ENCODE peak calls at places on chromosomes 5 and 9, in five cellular contexts. One of them, this sample, is unnamed.

GRCh38 chr5:80809451-80809850 is 150.7 kb upstream of the RASGRF2 start:
- DNase-seq in WERI-Rb-1: no peak
- DNase-seq in breast epithelium: no peak
- DNase-seq in heart left ventricle: no peak
- DNase-seq in DND-41: no peak
- DNase-seq in this sample: no peak

GRCh38 chr5:138515571-138516275 is 27.3 kb downstream of the ETF1 start:
- DNase-seq in breast epithelium: no peak
- DNase-seq in heart left ventricle: no peak
- DNase-seq in WERI-Rb-1: no peak
- DNase-seq in DND-41: no peak
- DNase-seq in this sample: no peak

GRCh38 chr5:146238973-146239372 is 35.6 kb downstream of the RBM27 start:
- DNase-seq in WERI-Rb-1: no peak
- DNase-seq in DND-41: no peak
- DNase-seq in breast epithelium: no peak
- DNase-seq in heart left ventricle: no peak
- DNase-seq in this sample: no peak

GRCh38 chr9:89837911-89838310 is 233.1 kb downstream of the GADD45G start:
- DNase-seq in WERI-Rb-1: no peak
- DNase-seq in DND-41: no peak
- DNase-seq in breast epithelium: no peak
- DNase-seq in heart left ventricle: no peak
- DNase-seq in this sample: no peak

GRCh38 chr5:181218795-181219124 is 4.3 kb upstream of the TRIM41 start:
- DNase-seq in DND-41: no peak
- DNase-seq in heart left ventricle: no peak
- DNase-seq in WERI-Rb-1: no peak
- DNase-seq in breast epithelium: no peak
- DNase-seq in this sample: no peak

GRCh38 chr5:151699071-151699901 is 12.6 kb upstream of the SPARC start:
- DNase-seq in DND-41: no peak
- DNase-seq in breast epithelium: no peak
- DNase-seq in heart left ventricle: peak
- DNase-seq in WERI-Rb-1: no peak
- DNase-seq in this sample: peak

GRCh38 chr5:34838785-34839714 is at the start of gene TTC23L:
- DNase-seq in WERI-Rb-1: peak
- DNase-seq in heart left ventricle: peak
- DNase-seq in DND-41: no peak
- DNase-seq in breast epithelium: peak
- DNase-seq in this sample: peak

GRCh38 chr5:1660511-1660910 is 136.8 kb upstream of the LPCAT1 start:
- DNase-seq in heart left ventricle: no peak
- DNase-seq in WERI-Rb-1: no peak
- DNase-seq in DND-41: no peak
- DNase-seq in breast epithelium: no peak
- DNase-seq in this sample: no peak

GRCh38 chr9:136311037-136311432 is 7.1 kb upstream of the CCDC187 start:
- DNase-seq in heart left ventricle: no peak
- DNase-seq in breast epithelium: no peak
- DNase-seq in DND-41: no peak
- DNase-seq in WERI-Rb-1: no peak
- DNase-seq in this sample: no peak

GRCh38 chr9:5698810-5699556 is 70.1 kb downstream of the RIC1 start:
- DNase-seq in WERI-Rb-1: no peak
- DNase-seq in breast epithelium: no peak
- DNase-seq in DND-41: no peak
- DNase-seq in heart left ventricle: no peak
- DNase-seq in this sample: no peak

GRCh38 chr5:148427370-148428042 is 43.7 kb downstream of the FBXO38 start:
- DNase-seq in WERI-Rb-1: no peak
- DNase-seq in breast epithelium: no peak
- DNase-seq in DND-41: no peak
- DNase-seq in heart left ventricle: no peak
- DNase-seq in this sample: no peak

GRCh38 chr9:70798018-70798417 is 323.4 kb downstream of the TRPM3 start:
- DNase-seq in breast epithelium: no peak
- DNase-seq in heart left ventricle: no peak
- DNase-seq in WERI-Rb-1: no peak
- DNase-seq in DND-41: no peak
- DNase-seq in this sample: no peak

GRCh38 chr5:17398439-17398838 is 99.6 kb upstream of the TAF11L2 start:
- DNase-seq in WERI-Rb-1: peak
- DNase-seq in breast epithelium: no peak
- DNase-seq in DND-41: no peak
- DNase-seq in heart left ventricle: no peak
- DNase-seq in this sample: no peak

GRCh38 chr5:156328176-156328575 is 1.2 kb downstream of the SGCD start:
- DNase-seq in WERI-Rb-1: no peak
- DNase-seq in DND-41: no peak
- DNase-seq in heart left ventricle: no peak
- DNase-seq in breast epithelium: no peak
- DNase-seq in this sample: no peak

GRCh38 chr5:15748266-15748665 is 248.3 kb downstream of the FBXL7 start:
- DNase-seq in DND-41: no peak
- DNase-seq in heart left ventricle: no peak
- DNase-seq in breast epithelium: no peak
- DNase-seq in WERI-Rb-1: no peak
- DNase-seq in this sample: no peak

GRCh38 chr5:141186897-141187512 is at the start of gene PCDHB9:
- DNase-seq in breast epithelium: no peak
- DNase-seq in DND-41: peak
- DNase-seq in WERI-Rb-1: peak
- DNase-seq in heart left ventricle: no peak
- DNase-seq in this sample: no peak

GRCh38 chr5:141180313-141180712 is 1.9 kb upstream of the PCDHB16 start:
- DNase-seq in heart left ventricle: no peak
- DNase-seq in DND-41: no peak
- DNase-seq in breast epithelium: no peak
- DNase-seq in WERI-Rb-1: no peak
- DNase-seq in this sample: no peak

GRCh38 chr5:141182248-141182647 is at the start of gene PCDHB16:
- DNase-seq in heart left ventricle: peak
- DNase-seq in WERI-Rb-1: peak
- DNase-seq in breast epithelium: no peak
- DNase-seq in DND-41: no peak
- DNase-seq in this sample: no peak
- TF ChIP-seq CTCF in heart left ventricle: peak
- TF ChIP-seq CTCF in WERI-Rb-1: peak
- TF ChIP-seq CTCF in breast epithelium: no peak
- TF ChIP-seq CTCF in DND-41: no peak
- TF ChIP-seq CTCF in this sample: no peak

GRCh38 chr5:78056053-78056452 is 238.4 kb downstream of the AP3B1 start:
- DNase-seq in breast epithelium: no peak
- DNase-seq in WERI-Rb-1: no peak
- DNase-seq in DND-41: no peak
- DNase-seq in heart left ventricle: no peak
- DNase-seq in this sample: no peak

GRCh38 chr5:78060421-78060820 is 234.1 kb downstream of the AP3B1 start:
- DNase-seq in heart left ventricle: no peak
- DNase-seq in WERI-Rb-1: no peak
- DNase-seq in breast epithelium: no peak
- DNase-seq in DND-41: no peak
- DNase-seq in this sample: no peak

GRCh38 chr5:78062645-78063044 is 231.9 kb downstream of the AP3B1 start:
- DNase-seq in breast epithelium: no peak
- DNase-seq in DND-41: no peak
- DNase-seq in heart left ventricle: no peak
- DNase-seq in WERI-Rb-1: no peak
- DNase-seq in this sample: no peak

GRCh38 chr5:78056901-78057514 is 237.5 kb downstream of the AP3B1 start:
- DNase-seq in DND-41: no peak
- DNase-seq in WERI-Rb-1: no peak
- DNase-seq in breast epithelium: no peak
- DNase-seq in heart left ventricle: no peak
- DNase-seq in this sample: no peak
- TF ChIP-seq CTCF in DND-41: no peak
- TF ChIP-seq CTCF in WERI-Rb-1: no peak
- TF ChIP-seq CTCF in breast epithelium: no peak
- TF ChIP-seq CTCF in heart left ventricle: peak
- TF ChIP-seq CTCF in this sample: no peak

GRCh38 chr9:109859447-109859846 is 79.4 kb downstream of the PALM2AKAP2 start:
- DNase-seq in heart left ventricle: no peak
- DNase-seq in WERI-Rb-1: no peak
- DNase-seq in DND-41: no peak
- DNase-seq in breast epithelium: no peak
- DNase-seq in this sample: no peak
- TF ChIP-seq CTCF in heart left ventricle: peak
- TF ChIP-seq CTCF in WERI-Rb-1: no peak
- TF ChIP-seq CTCF in DND-41: peak
- TF ChIP-seq CTCF in breast epithelium: no peak
- TF ChIP-seq CTCF in this sample: no peak

GRCh38 chr5:90306613-90307012 is 102.9 kb downstream of the CETN3 start:
- DNase-seq in DND-41: no peak
- DNase-seq in WERI-Rb-1: no peak
- DNase-seq in breast epithelium: no peak
- DNase-seq in heart left ventricle: no peak
- DNase-seq in this sample: no peak

GRCh38 chr5:90307386-90308181 is 102.0 kb downstream of the CETN3 start:
- DNase-seq in heart left ventricle: no peak
- DNase-seq in breast epithelium: no peak
- DNase-seq in DND-41: no peak
- DNase-seq in WERI-Rb-1: no peak
- DNase-seq in this sample: no peak

GRCh38 chr5:90305022-90305720 is 104.4 kb downstream of the CETN3 start:
- DNase-seq in WERI-Rb-1: no peak
- DNase-seq in breast epithelium: no peak
- DNase-seq in heart left ventricle: no peak
- DNase-seq in DND-41: no peak
- DNase-seq in this sample: no peak

GRCh38 chr5:90312027-90312426 is 97.5 kb downstream of the CETN3 start:
- DNase-seq in heart left ventricle: no peak
- DNase-seq in WERI-Rb-1: no peak
- DNase-seq in breast epithelium: no peak
- DNase-seq in DND-41: no peak
- DNase-seq in this sample: no peak

GRCh38 chr5:90308787-90309585 is 100.6 kb downstream of the CETN3 start:
- DNase-seq in breast epithelium: no peak
- DNase-seq in DND-41: no peak
- DNase-seq in WERI-Rb-1: no peak
- DNase-seq in heart left ventricle: no peak
- DNase-seq in this sample: no peak
- TF ChIP-seq CTCF in breast epithelium: no peak
- TF ChIP-seq CTCF in DND-41: no peak
- TF ChIP-seq CTCF in WERI-Rb-1: no peak
- TF ChIP-seq CTCF in heart left ventricle: no peak
- TF ChIP-seq CTCF in this sample: no peak